ENCODE peak calls at places on chromosomes 2 and 18, in seven cellular contexts. One of them, this sample, is unnamed.

GRCh38 chr2:232363784-232364615 is 14.6 kb upstream of the ALPP start:
- DNase-seq in nephron progenitor cell: no peak
- DNase-seq in progenitor cell of endocrine pancreas: no peak
- DNase-seq in cardiac muscle cell: peak
- DNase-seq in MM.1S: peak
- DNase-seq in cardiac fibroblast: peak
- DNase-seq in fibroblast of lung: peak
- DNase-seq in this sample: peak

GRCh38 chr18:23553887-23554286 is 32.4 kb downstream of the NPC1 start:
- DNase-seq in nephron progenitor cell: no peak
- DNase-seq in progenitor cell of endocrine pancreas: no peak
- DNase-seq in cardiac muscle cell: no peak
- DNase-seq in MM.1S: no peak
- DNase-seq in cardiac fibroblast: no peak
- DNase-seq in fibroblast of lung: no peak
- DNase-seq in this sample: no peak

GRCh38 chr2:111162718-111163331 is 42.1 kb downstream of the BCL2L11 start:
- DNase-seq in nephron progenitor cell: no peak
- DNase-seq in progenitor cell of endocrine pancreas: no peak
- DNase-seq in cardiac muscle cell: peak
- DNase-seq in MM.1S: no peak
- DNase-seq in cardiac fibroblast: no peak
- DNase-seq in fibroblast of lung: no peak
- DNase-seq in this sample: no peak

GRCh38 chr2:15259356-15259756 is 301.8 kb downstream of the NBAS start:
- DNase-seq in nephron progenitor cell: no peak
- DNase-seq in progenitor cell of endocrine pancreas: no peak
- DNase-seq in cardiac muscle cell: no peak
- DNase-seq in MM.1S: no peak
- DNase-seq in cardiac fibroblast: no peak
- DNase-seq in fibroblast of lung: no peak
- DNase-seq in this sample: no peak

GRCh38 chr2:240596491-240596931 is 10.0 kb downstream of the CAPN10 start:
- DNase-seq in nephron progenitor cell: no peak
- DNase-seq in progenitor cell of endocrine pancreas: no peak
- DNase-seq in cardiac muscle cell: no peak
- DNase-seq in MM.1S: no peak
- DNase-seq in cardiac fibroblast: no peak
- DNase-seq in fibroblast of lung: no peak
- DNase-seq in this sample: no peak

GRCh38 chr18:78762753-78763152 is 216.9 kb upstream of the SALL3 start:
- DNase-seq in nephron progenitor cell: no peak
- DNase-seq in progenitor cell of endocrine pancreas: no peak
- DNase-seq in cardiac muscle cell: no peak
- DNase-seq in MM.1S: no peak
- DNase-seq in cardiac fibroblast: no peak
- DNase-seq in fibroblast of lung: no peak
- DNase-seq in this sample: no peak

GRCh38 chr2:207772081-207772843 is 2.6 kb upstream of the FZD5 start:
- DNase-seq in nephron progenitor cell: no peak
- DNase-seq in progenitor cell of endocrine pancreas: no peak
- DNase-seq in cardiac muscle cell: peak
- DNase-seq in MM.1S: no peak
- DNase-seq in cardiac fibroblast: peak
- DNase-seq in fibroblast of lung: peak
- DNase-seq in this sample: no peak

GRCh38 chr2:113273031-113273551 is 5.6 kb downstream of the PAX8 start:
- DNase-seq in nephron progenitor cell: peak
- DNase-seq in progenitor cell of endocrine pancreas: no peak
- DNase-seq in cardiac muscle cell: peak
- DNase-seq in MM.1S: peak
- DNase-seq in cardiac fibroblast: peak
- DNase-seq in fibroblast of lung: peak
- DNase-seq in this sample: peak

GRCh38 chr2:119545076-119545475 is 827 bp downstream of the CFAP221 start:
- DNase-seq in nephron progenitor cell: no peak
- DNase-seq in progenitor cell of endocrine pancreas: no peak
- DNase-seq in cardiac muscle cell: peak
- DNase-seq in MM.1S: no peak
- DNase-seq in cardiac fibroblast: peak
- DNase-seq in fibroblast of lung: no peak
- DNase-seq in this sample: no peak

GRCh38 chr2:13819896-13820295 is 812.6 kb upstream of the LRATD1 start:
- DNase-seq in nephron progenitor cell: no peak
- DNase-seq in progenitor cell of endocrine pancreas: no peak
- DNase-seq in cardiac muscle cell: peak
- DNase-seq in MM.1S: no peak
- DNase-seq in cardiac fibroblast: peak
- DNase-seq in fibroblast of lung: peak
- DNase-seq in this sample: no peak

GRCh38 chr2:138028538-138028937 is 64.3 kb downstream of the HNMT start:
- DNase-seq in nephron progenitor cell: no peak
- DNase-seq in progenitor cell of endocrine pancreas: no peak
- DNase-seq in cardiac muscle cell: no peak
- DNase-seq in MM.1S: no peak
- DNase-seq in cardiac fibroblast: no peak
- DNase-seq in fibroblast of lung: no peak
- DNase-seq in this sample: no peak

GRCh38 chr18:79904357-79905147 is 46.9 kb downstream of the SLC66A2 start:
- DNase-seq in nephron progenitor cell: no peak
- DNase-seq in progenitor cell of endocrine pancreas: no peak
- DNase-seq in cardiac muscle cell: no peak
- DNase-seq in MM.1S: no peak
- DNase-seq in cardiac fibroblast: no peak
- DNase-seq in fibroblast of lung: no peak
- DNase-seq in this sample: no peak

GRCh38 chr2:51717318-51717717 is 685.4 kb upstream of the NRXN1 start:
- DNase-seq in nephron progenitor cell: no peak
- DNase-seq in progenitor cell of endocrine pancreas: no peak
- DNase-seq in cardiac muscle cell: peak
- DNase-seq in MM.1S: no peak
- DNase-seq in cardiac fibroblast: peak
- DNase-seq in fibroblast of lung: peak
- DNase-seq in this sample: no peak

GRCh38 chr2:196651387-196652094 is 12.0 kb downstream of the CCDC150 start:
- DNase-seq in nephron progenitor cell: no peak
- DNase-seq in progenitor cell of endocrine pancreas: no peak
- DNase-seq in cardiac muscle cell: no peak
- DNase-seq in MM.1S: no peak
- DNase-seq in cardiac fibroblast: no peak
- DNase-seq in fibroblast of lung: no peak
- DNase-seq in this sample: no peak

GRCh38 chr2:12361506-12361905 is 355.2 kb upstream of the TRIB2 start:
- DNase-seq in nephron progenitor cell: no peak
- DNase-seq in progenitor cell of endocrine pancreas: no peak
- DNase-seq in cardiac muscle cell: no peak
- DNase-seq in MM.1S: no peak
- DNase-seq in cardiac fibroblast: no peak
- DNase-seq in fibroblast of lung: no peak
- DNase-seq in this sample: no peak

GRCh38 chr2:40097691-40098376 is 318.8 kb upstream of the THUMPD2 start:
- DNase-seq in nephron progenitor cell: no peak
- DNase-seq in progenitor cell of endocrine pancreas: no peak
- DNase-seq in cardiac muscle cell: peak
- DNase-seq in MM.1S: no peak
- DNase-seq in cardiac fibroblast: peak
- DNase-seq in fibroblast of lung: peak
- DNase-seq in this sample: no peak

GRCh38 chr2:10240161-10240681 is 62.5 kb upstream of the HPCAL1 start:
- DNase-seq in nephron progenitor cell: peak
- DNase-seq in progenitor cell of endocrine pancreas: no peak
- DNase-seq in cardiac muscle cell: no peak
- DNase-seq in MM.1S: no peak
- DNase-seq in cardiac fibroblast: no peak
- DNase-seq in fibroblast of lung: no peak
- DNase-seq in this sample: no peak

GRCh38 chr2:241372376-241372992 is 16.4 kb downstream of the FARP2 start:
- DNase-seq in nephron progenitor cell: no peak
- DNase-seq in progenitor cell of endocrine pancreas: no peak
- DNase-seq in cardiac muscle cell: no peak
- DNase-seq in MM.1S: no peak
- DNase-seq in cardiac fibroblast: no peak
- DNase-seq in fibroblast of lung: peak
- DNase-seq in this sample: no peak

GRCh38 chr2:239778861-239779591 is 246.1 kb downstream of the NDUFA10 start:
- DNase-seq in nephron progenitor cell: no peak
- DNase-seq in progenitor cell of endocrine pancreas: no peak
- DNase-seq in cardiac muscle cell: no peak
- DNase-seq in MM.1S: no peak
- DNase-seq in cardiac fibroblast: no peak
- DNase-seq in fibroblast of lung: no peak
- DNase-seq in this sample: no peak

GRCh38 chr18:62716679-62717058 is 1.3 kb downstream of the PHLPP1 start:
- DNase-seq in nephron progenitor cell: peak
- DNase-seq in progenitor cell of endocrine pancreas: peak
- DNase-seq in cardiac muscle cell: peak
- DNase-seq in MM.1S: peak
- DNase-seq in cardiac fibroblast: peak
- DNase-seq in fibroblast of lung: peak
- DNase-seq in this sample: peak

GRCh38 chr2:76415821-76416220 is 705.1 kb upstream of the GCFC2 start:
- DNase-seq in nephron progenitor cell: no peak
- DNase-seq in progenitor cell of endocrine pancreas: no peak
- DNase-seq in cardiac muscle cell: no peak
- DNase-seq in MM.1S: no peak
- DNase-seq in cardiac fibroblast: no peak
- DNase-seq in fibroblast of lung: no peak
- DNase-seq in this sample: peak

DNA sequence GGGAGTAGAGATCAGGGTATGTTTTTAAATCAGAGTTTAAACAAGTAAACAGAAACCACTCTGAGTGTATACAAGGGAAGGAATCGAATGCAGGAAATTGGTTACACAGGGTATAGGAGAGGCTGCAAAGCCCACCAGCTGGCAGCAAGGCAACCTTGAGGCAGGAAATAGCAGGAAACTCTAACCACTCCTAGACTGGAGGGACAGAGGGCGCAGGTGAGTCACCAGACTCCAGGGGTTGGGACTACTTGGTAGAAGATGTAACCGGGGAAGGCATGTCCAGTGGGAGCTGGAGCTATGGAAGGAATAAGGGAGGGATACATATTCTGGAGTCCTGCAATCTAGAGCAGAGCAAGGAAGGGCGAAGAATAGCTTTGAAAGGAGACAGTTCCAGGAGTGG is 152.3 kb downstream of the MEIS1 start:
- DNase-seq in nephron progenitor cell: no peak
- DNase-seq in progenitor cell of endocrine pancreas: no peak
- DNase-seq in cardiac muscle cell: peak
- DNase-seq in MM.1S: no peak
- DNase-seq in cardiac fibroblast: no peak
- DNase-seq in fibroblast of lung: no peak
- DNase-seq in this sample: no peak
- TF ChIP-seq CTCF in nephron progenitor cell: peak
- TF ChIP-seq CTCF in progenitor cell of endocrine pancreas: peak
- TF ChIP-seq CTCF in cardiac muscle cell: peak
- TF ChIP-seq CTCF in MM.1S: no peak
- TF ChIP-seq CTCF in cardiac fibroblast: peak
- TF ChIP-seq CTCF in fibroblast of lung: peak
- TF ChIP-seq CTCF in this sample: no peak

DNA sequence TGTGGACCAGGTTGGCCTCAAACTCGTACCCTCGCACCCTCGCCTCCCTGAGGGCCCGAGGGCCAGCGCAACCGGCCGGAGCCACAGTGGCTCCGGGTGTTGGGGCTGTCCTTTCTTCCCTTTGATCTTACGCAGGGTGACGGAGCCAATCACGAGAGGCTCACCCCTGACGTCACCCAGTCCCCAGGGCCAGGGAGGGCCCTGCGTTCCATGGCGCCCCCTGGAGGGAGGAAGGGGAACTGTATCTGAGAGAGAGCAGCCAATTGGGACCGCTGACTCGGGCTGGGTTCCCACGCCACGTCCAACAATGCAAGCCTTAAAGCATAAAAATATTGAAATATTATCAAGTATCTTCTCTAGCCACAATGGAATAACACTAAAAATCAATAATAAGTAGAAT is 432.8 kb upstream of the LRRTM4 start:
- DNase-seq in nephron progenitor cell: no peak
- DNase-seq in progenitor cell of endocrine pancreas: no peak
- DNase-seq in cardiac muscle cell: no peak
- DNase-seq in MM.1S: no peak
- DNase-seq in cardiac fibroblast: no peak
- DNase-seq in fibroblast of lung: no peak
- DNase-seq in this sample: no peak
- TF ChIP-seq CTCF in nephron progenitor cell: no peak
- TF ChIP-seq CTCF in progenitor cell of endocrine pancreas: peak
- TF ChIP-seq CTCF in cardiac muscle cell: no peak
- TF ChIP-seq CTCF in MM.1S: peak
- TF ChIP-seq CTCF in cardiac fibroblast: no peak
- TF ChIP-seq CTCF in fibroblast of lung: peak
- TF ChIP-seq CTCF in this sample: peak

GRCh38 chr2:216873573-216873972 is 13.7 kb upstream of the TNP1 start:
- DNase-seq in nephron progenitor cell: no peak
- DNase-seq in progenitor cell of endocrine pancreas: no peak
- DNase-seq in cardiac muscle cell: no peak
- DNase-seq in MM.1S: no peak
- DNase-seq in cardiac fibroblast: no peak
- DNase-seq in fibroblast of lung: no peak
- DNase-seq in this sample: no peak

GRCh38 chr2:216879727-216880508 is 20.1 kb upstream of the TNP1 start:
- DNase-seq in nephron progenitor cell: no peak
- DNase-seq in progenitor cell of endocrine pancreas: no peak
- DNase-seq in cardiac muscle cell: no peak
- DNase-seq in MM.1S: no peak
- DNase-seq in cardiac fibroblast: no peak
- DNase-seq in fibroblast of lung: no peak
- DNase-seq in this sample: no peak

GRCh38 chr2:216875861-216876260 is 16.0 kb upstream of the TNP1 start:
- DNase-seq in nephron progenitor cell: no peak
- DNase-seq in progenitor cell of endocrine pancreas: no peak
- DNase-seq in cardiac muscle cell: no peak
- DNase-seq in MM.1S: no peak
- DNase-seq in cardiac fibroblast: no peak
- DNase-seq in fibroblast of lung: no peak
- DNase-seq in this sample: no peak

GRCh38 chr2:216878072-216878471 is 18.2 kb upstream of the TNP1 start:
- DNase-seq in nephron progenitor cell: no peak
- DNase-seq in progenitor cell of endocrine pancreas: no peak
- DNase-seq in cardiac muscle cell: no peak
- DNase-seq in MM.1S: no peak
- DNase-seq in cardiac fibroblast: no peak
- DNase-seq in fibroblast of lung: no peak
- DNase-seq in this sample: no peak

GRCh38 chr2:216877085-216877484 is 17.2 kb upstream of the TNP1 start:
- DNase-seq in nephron progenitor cell: no peak
- DNase-seq in progenitor cell of endocrine pancreas: no peak
- DNase-seq in cardiac muscle cell: peak
- DNase-seq in MM.1S: no peak
- DNase-seq in cardiac fibroblast: peak
- DNase-seq in fibroblast of lung: no peak
- DNase-seq in this sample: no peak
- TF ChIP-seq CTCF in nephron progenitor cell: no peak
- TF ChIP-seq CTCF in progenitor cell of endocrine pancreas: no peak
- TF ChIP-seq CTCF in cardiac muscle cell: no peak
- TF ChIP-seq CTCF in MM.1S: no peak
- TF ChIP-seq CTCF in cardiac fibroblast: peak
- TF ChIP-seq CTCF in fibroblast of lung: no peak
- TF ChIP-seq CTCF in this sample: no peak

DNA sequence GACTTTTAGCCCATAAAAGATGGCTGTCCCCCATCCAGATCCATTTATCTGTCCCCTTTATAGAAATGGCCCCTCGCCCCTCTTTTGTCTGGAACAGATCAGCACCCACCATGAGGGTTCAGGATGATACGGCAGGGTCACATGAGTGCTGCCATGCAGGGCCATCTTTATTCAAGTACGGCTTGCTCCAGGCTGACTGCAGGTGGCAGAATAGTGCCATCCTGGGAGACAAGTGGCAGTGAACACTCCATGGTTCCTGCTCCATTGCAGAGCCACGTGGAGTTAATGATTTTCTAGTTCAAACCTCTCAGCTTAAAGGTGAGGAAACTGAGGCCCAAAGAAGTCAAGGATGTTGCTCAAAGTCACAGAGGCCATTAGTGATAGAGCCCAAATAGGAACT is 180.6 kb downstream of the CLIP4 start:
- DNase-seq in nephron progenitor cell: peak
- DNase-seq in progenitor cell of endocrine pancreas: no peak
- DNase-seq in cardiac muscle cell: no peak
- DNase-seq in MM.1S: no peak
- DNase-seq in cardiac fibroblast: no peak
- DNase-seq in fibroblast of lung: no peak
- DNase-seq in this sample: no peak
- TF ChIP-seq CTCF in nephron progenitor cell: no peak
- TF ChIP-seq CTCF in progenitor cell of endocrine pancreas: peak
- TF ChIP-seq CTCF in cardiac muscle cell: no peak
- TF ChIP-seq CTCF in MM.1S: no peak
- TF ChIP-seq CTCF in cardiac fibroblast: peak
- TF ChIP-seq CTCF in fibroblast of lung: no peak
- TF ChIP-seq CTCF in this sample: no peak